ENCODE peak calls at places on chromosomes 3 and 15, in seven cellular contexts. C is A549, W is ovary, R is testis, H is suprapubic skin, K is RWPE2, Y is heart right ventricle. L is an unnamed sample. For H3K4me1, the result is how much of the 10 kb centered on the place peaks cover.

GRCh38 chr3:149977391-149977790 is 6.7 kb upstream of the PFN2 start:
- DNase-seq in C (no peak), W (no peak), R (no peak), H (no peak), K (no peak), Y (no peak), L (no peak)

GRCh38 chr15:71278989-71279756 is 163.9 kb downstream of the THSD4 start:
- DNase-seq in C (peak), W (no peak), R (peak), H (no peak), K (peak), Y (no peak), L (no peak)

GRCh38 chr3:171784937-171785336 is 25.3 kb downstream of the PLD1 start:
- DNase-seq in C (no peak), W (no peak), R (no peak), H (no peak), K (no peak), Y (no peak), L (no peak)

GRCh38 chr3:27591321-27591711 is 107.1 kb upstream of the SLC4A7 start:
- DNase-seq in C (no peak), W (no peak), R (no peak), H (no peak), K (no peak), Y (no peak), L (no peak)

GRCh38 chr15:39312984-39313383 is 267.9 kb upstream of the THBS1 start:
- DNase-seq in C (peak), W (no peak), R (peak), H (no peak), K (no peak), Y (peak), L (no peak)

GRCh38 chr15:59268199-59268979 is 61.7 kb downstream of the LDHAL6B start:
- DNase-seq in C (peak), W (no peak), R (no peak), H (no peak), K (no peak), Y (no peak), L (no peak)

GRCh38 chr3:71101581-71101980 is 481.9 kb downstream of the FOXP1 start:
- DNase-seq in C (no peak), W (no peak), R (no peak), H (no peak), K (no peak), Y (no peak), L (no peak)

GRCh38 chr15:60338810-60339209 is 59.0 kb downstream of the ANXA2 start:
- DNase-seq in C (no peak), W (no peak), R (no peak), H (no peak), K (no peak), Y (no peak), L (no peak)

GRCh38 chr3:196677929-196678328 is 34.1 kb downstream of the CEP19 start:
- DNase-seq in C (no peak), W (no peak), R (no peak), H (no peak), K (no peak), Y (no peak), L (no peak)

GRCh38 chr3:152683521-152683999 is 151.4 kb upstream of the P2RY1 start:
- DNase-seq in C (no peak), W (no peak), R (no peak), H (no peak), K (peak), Y (no peak), L (no peak)

GRCh38 chr3:127915115-127915936 is at the start of gene KBTBD12:
- DNase-seq in C (no peak), W (peak), R (peak), H (no peak), K (no peak), Y (peak), L (peak)

GRCh38 chr3:57957823-57958222 is 50.4 kb upstream of the FLNB start:
- DNase-seq in C (no peak), W (no peak), R (no peak), H (no peak), K (no peak), Y (no peak), L (no peak)

GRCh38 chr15:38169982-38170381 is 82.7 kb upstream of the SPRED1 start:
- DNase-seq in C (no peak), W (no peak), R (no peak), H (no peak), K (no peak), Y (no peak), L (no peak)

GRCh38 chr3:66400381-66401156 is 100.3 kb downstream of the LRIG1 start:
- DNase-seq in C (no peak), W (no peak), R (peak), H (peak), K (peak), Y (no peak), L (no peak)

GRCh38 chr15:73888224-73889041 is 15.1 kb downstream of the TBC1D21 start:
- DNase-seq in C (no peak), W (no peak), R (peak), H (no peak), K (peak), Y (no peak), L (no peak)

GRCh38 chr15:40092416-40093223 is 16.1 kb downstream of the BMF start:
- DNase-seq in C (no peak), W (peak), R (peak), H (peak), K (no peak), Y (peak), L (peak)

GRCh38 chr15:85692873-85693272 is 101.9 kb downstream of the KLHL25 start:
- DNase-seq in C (no peak), W (no peak), R (no peak), H (no peak), K (no peak), Y (no peak), L (no peak)

GRCh38 chr3:355622-356021 is 159.1 kb downstream of the CHL1 start:
- DNase-seq in C (no peak), W (peak), R (no peak), H (no peak), K (no peak), Y (no peak), L (no peak)

GRCh38 chr3:190197346-190197763 is 76.7 kb upstream of the P3H2 start:
- DNase-seq in C (peak), W (no peak), R (no peak), H (no peak), K (no peak), Y (no peak), L (no peak)

GRCh38 chr3:172666181-172666872 is 44.5 kb downstream of the NCEH1 start:
- DNase-seq in C (no peak), W (no peak), R (no peak), H (no peak), K (no peak), Y (no peak), L (no peak)

GRCh38 chr15:60379466-60380274 is 18.1 kb downstream of the ANXA2 start:
- DNase-seq in C (peak), W (no peak), R (no peak), H (no peak), K (no peak), Y (no peak), L (no peak)

GRCh38 chr3:183924956-183925355 is 40.3 kb upstream of the PARL start:
- DNase-seq in C (peak), W (no peak), R (no peak), H (no peak), K (peak), Y (no peak), L (no peak)

GRCh38 chr3:52809821-52810377 is 15.3 kb downstream of the ITIH3 start:
- DNase-seq in C (no peak), W (no peak), R (no peak), H (no peak), K (no peak), Y (no peak), L (no peak)

GRCh38 chr15:89758981-89759380 is 7.9 kb upstream of the MESP1 start:
- DNase-seq in C (no peak), W (no peak), R (no peak), H (no peak), K (no peak), Y (no peak), L (no peak)

GRCh38 chr3:11600501-11601282 is 43.0 kb downstream of the VGLL4 start:
- DNase-seq in C (peak), W (peak), R (peak), H (peak), K (peak), Y (peak), L (peak)

GRCh38 chr3:171116365-171116764 is 89.8 kb upstream of the SLC2A2 start:
- DNase-seq in C (no peak), W (no peak), R (no peak), H (no peak), K (no peak), Y (no peak), L (no peak)

GRCh38 chr3:187536185-187536584 is 134.0 kb downstream of the SST start:
- DNase-seq in C (no peak), W (no peak), R (no peak), H (no peak), K (no peak), Y (no peak), L (no peak)

GRCh38 chr3:158935846-158936245 is 134.0 kb downstream of the MFSD1 start:
- DNase-seq in C (no peak), W (no peak), R (no peak), H (no peak), K (no peak), Y (no peak), L (no peak)

GRCh38 chr15:89496155-89497098 is at the start of gene RHCG:
- DNase-seq in C (peak), W (no peak), R (peak), H (no peak), K (peak), Y (no peak), L (no peak)

GRCh38 chr3:36964827-36965226 is 20.0 kb upstream of the TRANK1 start:
- DNase-seq in C (no peak), W (no peak), R (no peak), H (no peak), K (no peak), Y (no peak), L (no peak)

GRCh38 chr3:20041197-20041780 is 1.0 kb downstream of the KAT2B start:
- DNase-seq in C (peak), W (peak), R (peak), H (peak), K (peak), Y (peak), L (peak)

GRCh38 chr15:65373163-65373651 is 4.6 kb downstream of the IGDCC3 start:
- DNase-seq in C (no peak), W (no peak), R (no peak), H (no peak), K (peak), Y (no peak), L (no peak)

GRCh38 chr15:81091889-81092558 is 42.0 kb upstream of the CFAP161 start:
- DNase-seq in C (peak), W (peak), R (peak), H (no peak), K (no peak), Y (peak), L (no peak)

GRCh38 chr3:12175844-12176453 is 17.2 kb upstream of the TIMP4 start:
- DNase-seq in C (peak), W (peak), R (peak), H (no peak), K (no peak), Y (peak), L (peak)

GRCh38 chr3:140160553-140160952 is 225.6 kb downstream of the CLSTN2 start:
- DNase-seq in C (no peak), W (no peak), R (no peak), H (no peak), K (no peak), Y (no peak), L (no peak)
- TF ChIP-seq CTCF in C (no peak), W (no peak), R (no peak), H (no peak), K (no peak), Y (no peak), L (no peak)

GRCh38 chr3:48034000-48034516 is 17.8 kb upstream of the MAP4 start:
- DNase-seq in C (no peak), W (no peak), R (no peak), H (no peak), K (no peak), Y (no peak), L (no peak)
- H3K27ac ChIP-seq in C (no peak), W (no peak), R (peak), H (peak), K (peak), Y (peak), L (peak)

GRCh38 chr3:129627350-129628168 is 21.1 kb upstream of the PLXND1 start:
- DNase-seq in C (peak), W (peak), R (peak), H (peak), K (peak), Y (peak), L (peak)

GRCh38 chr3:129624347-129625070 is 18.0 kb upstream of the PLXND1 start:
- DNase-seq in C (no peak), W (no peak), R (no peak), H (peak), K (no peak), Y (peak), L (peak)

GRCh38 chr3:129623447-129624118 is 17.1 kb upstream of the PLXND1 start:
- DNase-seq in C (peak), W (peak), R (no peak), H (peak), K (no peak), Y (peak), L (peak)

GRCh38 chr3:129626744-129627349 is 20.4 kb upstream of the PLXND1 start:
- DNase-seq in C (peak), W (peak), R (peak), H (peak), K (peak), Y (peak), L (peak)

GRCh38 chr3:129625071-129625874 is 18.8 kb upstream of the PLXND1 start:
- DNase-seq in C (no peak), W (peak), R (no peak), H (peak), K (no peak), Y (peak), L (peak)
- H3K4me1 ChIP-seq in C (under half), W (under half), R (under half), H (half or more), K (under half), Y (half or more), L (half or more)

DNA sequence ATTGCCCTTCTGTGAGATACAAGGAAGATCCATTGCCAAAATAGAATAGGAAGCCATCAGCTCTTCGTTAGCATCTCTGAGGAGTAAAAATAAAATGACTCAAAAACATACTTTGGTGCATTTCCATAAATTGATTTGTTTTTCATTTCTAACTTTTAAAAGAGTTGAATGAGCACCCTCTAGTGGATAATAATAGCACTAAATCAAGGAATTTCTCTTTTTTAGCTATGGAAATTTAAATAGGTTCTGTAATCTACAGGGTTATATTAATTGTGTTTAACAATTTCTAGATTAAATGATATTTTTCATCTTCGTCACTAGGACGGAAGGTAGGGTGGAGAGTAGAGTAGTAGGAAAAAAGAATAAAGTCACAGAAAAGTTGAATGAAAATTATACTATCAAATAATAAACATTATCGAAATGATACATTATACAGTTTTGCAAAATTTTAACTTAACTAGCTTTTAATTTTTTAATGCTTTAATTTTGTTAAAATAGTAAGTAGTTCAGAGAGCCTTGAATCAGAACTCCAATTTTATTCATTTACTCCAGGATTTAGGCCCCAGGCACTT is 6.5 kb downstream of the NSUN3 start:
- DNase-seq in C (no peak), W (no peak), R (no peak), H (no peak), K (no peak), Y (no peak), L (no peak)
- TF ChIP-seq CTCF in C (peak), W (no peak), R (peak), H (peak), K (peak), Y (peak), L (peak)